ENCODE peak calls at places on chromosomes 2 and 18, in ten cellular contexts. K is PC-9, H is WTC11, C is body of pancreas, W is PC-3, U is GM20000, M is Calu3, F is activated B cell treated with CpG ODN at 0.5 μM for 24 hours, X is brain microvascular endothelial cell, V is IMR-90. N is an unnamed sample.

GRCh38 chr2:113237604-113238003 is 41.1 kb downstream of the PAX8 start:
- DNase-seq in W (no peak), F (no peak), M (no peak), K (peak), X (no peak), V (no peak), H (no peak), C (no peak), U (no peak), N (no peak)

GRCh38 chr2:115314157-115314556 is 871.7 kb downstream of the DPP10 start:
- DNase-seq in C (no peak), U (no peak), H (no peak), K (no peak), M (no peak), V (no peak), W (no peak), F (no peak), X (no peak), N (no peak)

GRCh38 chr2:112055833-112056625 is 960 bp downstream of the TMEM87B start:
- DNase-seq in F (no peak), W (peak), V (peak), X (peak), M (peak), C (peak), U (no peak), K (peak), H (peak), N (peak)

GRCh38 chr2:86025229-86025820 is 80.4 kb downstream of the POLR1A start:
- DNase-seq in X (no peak), V (no peak), F (no peak), U (no peak), M (no peak), W (peak), C (no peak), K (no peak), H (no peak), N (no peak)

GRCh38 chr2:70983506-70984227 is 5.2 kb downstream of the ANKRD53 start:
- DNase-seq in U (no peak), X (no peak), F (no peak), H (no peak), V (no peak), C (peak), K (no peak), M (no peak), W (no peak), N (no peak)

GRCh38 chr2:98277156-98277859 is 68.9 kb upstream of the CNGA3 start:
- DNase-seq in U (no peak), K (no peak), X (no peak), H (no peak), C (no peak), M (no peak), V (no peak), W (no peak), F (no peak), N (no peak)

GRCh38 chr2:8676915-8677645 is 4.8 kb upstream of the ID2 start:
- DNase-seq in X (no peak), K (no peak), F (no peak), V (peak), M (peak), H (no peak), W (peak), U (no peak), C (no peak), N (no peak)

GRCh38 chr2:46239847-46240181 is 57.4 kb upstream of the EPAS1 start:
- DNase-seq in V (no peak), M (no peak), K (no peak), U (peak), H (no peak), C (no peak), F (no peak), X (no peak), W (no peak), N (no peak)

GRCh38 chr18:49527631-49528327 is 34.1 kb upstream of the LIPG start:
- DNase-seq in M (no peak), X (no peak), U (no peak), W (no peak), V (no peak), F (no peak), H (no peak), C (no peak), K (no peak), N (no peak)

GRCh38 chr18:1294229-1294628 is 389.6 kb downstream of the ADCYAP1 start:
- DNase-seq in X (no peak), H (no peak), U (no peak), V (no peak), C (peak), W (peak), F (no peak), M (no peak), K (no peak), N (no peak)

GRCh38 chr18:12329125-12329698 is 21.2 kb downstream of the TUBB6 start:
- DNase-seq in M (no peak), W (no peak), X (no peak), K (no peak), F (no peak), H (no peak), V (no peak), C (no peak), U (no peak), N (no peak)

GRCh38 chr18:22563098-22563707 is 145.5 kb upstream of the CTAGE1 start:
- DNase-seq in X (peak), M (peak), V (peak), H (no peak), F (no peak), W (peak), C (peak), U (peak), K (peak), N (no peak)

GRCh38 chr2:133407341-133407740 is 160.9 kb downstream of the NCKAP5 start:
- DNase-seq in F (no peak), X (no peak), M (no peak), K (no peak), V (no peak), C (no peak), W (no peak), U (no peak), H (no peak), N (no peak)

GRCh38 chr2:219442206-219443015 is 7.8 kb downstream of the SPEG start:
- DNase-seq in M (no peak), U (no peak), F (no peak), K (no peak), X (no peak), V (no peak), H (peak), W (no peak), C (no peak), N (no peak)

GRCh38 chr2:241314181-241314932 is 1.1 kb downstream of the HDLBP start:
- DNase-seq in X (peak), U (no peak), F (no peak), K (peak), V (peak), H (no peak), M (no peak), W (no peak), C (no peak), N (no peak)

GRCh38 chr2:25808006-25808383 is 70.3 kb downstream of the ASXL2 start:
- DNase-seq in K (no peak), W (peak), U (no peak), H (no peak), F (no peak), X (no peak), V (peak), C (no peak), M (no peak), N (no peak)

GRCh38 chr2:25314514-25315315 is 27.0 kb downstream of the DNMT3A start:
- DNase-seq in W (no peak), C (peak), M (no peak), K (no peak), V (peak), H (peak), U (peak), X (no peak), F (no peak), N (peak)

GRCh38 chr18:76875390-76876330 is 53.3 kb downstream of the ZNF236 start:
- DNase-seq in K (peak), W (peak), M (peak), X (peak), H (peak), F (no peak), C (peak), V (peak), U (peak), N (no peak)

GRCh38 chr2:27086090-27086721 is 366 bp upstream of the KHK start:
- DNase-seq in F (peak), C (peak), W (peak), U (peak), M (peak), H (peak), K (peak), V (peak), X (peak), N (peak)

GRCh38 chr2:132824716-132825115 is 154.7 kb upstream of the LYPD1 start:
- DNase-seq in V (peak), F (no peak), M (no peak), W (peak), H (no peak), C (no peak), U (no peak), K (no peak), X (peak), N (no peak)

GRCh38 chr2:9230051-9230802 is 23.6 kb downstream of the ASAP2 start:
- DNase-seq in C (peak), M (no peak), X (peak), H (no peak), K (no peak), F (no peak), V (peak), U (no peak), W (no peak), N (no peak)

GRCh38 chr18:60978338-60978737 is 354.9 kb upstream of the CDH20 start:
- DNase-seq in V (peak), W (peak), X (peak), U (no peak), C (no peak), M (no peak), K (no peak), H (no peak), F (no peak), N (no peak)

GRCh38 chr2:61210332-61210981 is 48.5 kb downstream of the C2orf74 start:
- DNase-seq in W (peak), M (no peak), V (peak), K (peak), C (no peak), H (no peak), U (no peak), X (peak), F (no peak), N (no peak)

GRCh38 chr2:152166633-152167032 is 8.9 kb downstream of the STAM2 start:
- DNase-seq in W (peak), M (no peak), K (no peak), C (no peak), U (peak), V (peak), F (no peak), X (no peak), H (no peak), N (no peak)

GRCh38 chr18:79510731-79511141 is 115.0 kb downstream of the NFATC1 start:
- DNase-seq in C (peak), X (no peak), V (no peak), H (no peak), U (no peak), K (no peak), M (no peak), W (no peak), F (peak), N (no peak)

GRCh38 chr2:176172748-176173586 is 15.5 kb upstream of the HOXD1 start:
- DNase-seq in X (no peak), W (no peak), M (no peak), H (no peak), U (no peak), V (no peak), C (no peak), F (no peak), K (no peak), N (no peak)

GRCh38 chr2:12720181-12720580 is 3.4 kb downstream of the TRIB2 start:
- DNase-seq in U (no peak), X (no peak), H (no peak), V (peak), K (peak), M (no peak), W (no peak), F (no peak), C (no peak), N (no peak)

GRCh38 chr2:60505240-60505639 is 48.2 kb downstream of the BCL11A start:
- DNase-seq in W (no peak), C (no peak), H (no peak), F (no peak), M (no peak), X (no peak), V (no peak), K (no peak), U (no peak), N (no peak)

GRCh38 chr2:232588680-232589585 is 38.4 kb downstream of the EIF4E2 start:
- DNase-seq in U (no peak), W (peak), K (peak), F (no peak), V (peak), M (peak), C (peak), X (peak), H (no peak), N (no peak)

GRCh38 chr18:79524181-79525078 is 128.7 kb downstream of the NFATC1 start:
- DNase-seq in U (peak), V (no peak), F (peak), K (no peak), X (no peak), C (no peak), W (no peak), H (no peak), M (no peak), N (no peak)

GRCh38 chr2:99975386-99975785 is 167.0 kb downstream of the AFF3 start:
- DNase-seq in M (no peak), H (no peak), W (peak), X (peak), K (no peak), F (no peak), U (no peak), V (peak), C (no peak), N (no peak)

GRCh38 chr2:220143336-220143735 is 515.9 kb downstream of the SLC4A3 start:
- DNase-seq in H (no peak), U (no peak), C (no peak), K (peak), F (no peak), W (peak), X (peak), V (peak), M (peak), N (no peak)

GRCh38 chr2:58970365-58970764 is 729.2 kb upstream of the FANCL start:
- DNase-seq in X (no peak), C (no peak), U (no peak), K (no peak), M (no peak), F (no peak), V (no peak), H (no peak), W (no peak), N (no peak)

GRCh38 chr18:39870586-39870985 is 2084.4 kb upstream of the PIK3C3 start:
- DNase-seq in U (no peak), K (no peak), M (no peak), C (no peak), V (no peak), W (no peak), F (no peak), X (no peak), H (no peak), N (no peak)

GRCh38 chr18:2263303-2263702 is 308.0 kb downstream of the METTL4 start:
- DNase-seq in K (no peak), F (no peak), C (no peak), U (no peak), V (no peak), W (no peak), X (no peak), H (no peak), M (no peak), N (no peak)

GRCh38 chr18:6878881-6879280 is 149.4 kb downstream of the ARHGAP28 start:
- DNase-seq in X (no peak), C (no peak), K (no peak), U (no peak), F (no peak), V (no peak), W (no peak), M (no peak), H (no peak), N (no peak)

GRCh38 chr2:22336414-22336813 is 1048.6 kb upstream of the KLHL29 start:
- DNase-seq in F (no peak), M (no peak), H (no peak), V (no peak), K (no peak), W (no peak), C (no peak), U (no peak), X (no peak), N (no peak)

GRCh38 chr18:21955757-21956652 is 213.4 kb upstream of the GATA6 start:
- DNase-seq in M (peak), U (peak), F (peak), H (peak), V (peak), K (peak), X (peak), W (peak), C (peak), N (peak)

GRCh38 chr2:16179701-16180402 is 239.5 kb downstream of the MYCN start:
- DNase-seq in U (no peak), V (no peak), F (no peak), X (no peak), C (no peak), H (peak), K (no peak), M (no peak), W (no peak), N (no peak)

DNA sequence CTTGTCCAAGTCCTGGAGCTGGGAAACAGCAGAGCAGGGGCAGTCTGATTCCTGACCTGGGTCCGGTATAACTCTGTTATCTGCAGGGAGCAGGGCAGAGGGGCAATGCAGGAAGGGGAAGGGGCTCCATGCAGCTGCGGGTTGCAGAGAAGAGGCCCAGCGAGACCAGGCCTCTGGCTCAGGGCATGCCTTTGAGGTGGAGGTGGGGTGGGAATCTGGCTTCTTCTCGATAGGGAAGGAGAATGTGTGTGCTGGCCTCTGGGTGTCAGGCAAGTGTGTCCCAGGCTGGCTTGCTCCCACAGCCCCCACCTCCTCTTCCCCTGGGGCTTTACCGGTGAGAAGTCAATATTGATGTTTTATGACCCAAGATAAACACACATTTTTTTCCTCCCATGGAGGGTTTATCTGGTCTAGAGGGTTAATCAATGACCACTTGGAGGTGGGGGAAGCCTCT is 187.1 kb upstream of the HAAO start:
- DNase-seq in H (no peak), X (no peak), F (no peak), V (no peak), M (peak), C (peak), U (no peak), K (no peak), W (peak), N (no peak)
- TF ChIP-seq CTCF in H (no peak), X (no peak), F (no peak), V (no peak), M (no peak), C (peak), U (no peak), K (no peak), W (peak), N (no peak)

GRCh38 chr2:182134201-182134600 is 148.5 kb downstream of the PPP1R1C start:
- DNase-seq in M (no peak), F (no peak), W (no peak), H (no peak), X (no peak), C (no peak), U (no peak), V (no peak), K (no peak), N (no peak)

GRCh38 chr2:182133195-182133891 is 147.7 kb downstream of the PPP1R1C start:
- DNase-seq in U (no peak), C (no peak), W (peak), M (no peak), V (peak), K (no peak), X (peak), H (no peak), F (no peak), N (no peak)

GRCh38 chr2:182129188-182129707 is 143.6 kb downstream of the PPP1R1C start:
- DNase-seq in U (no peak), C (no peak), H (no peak), K (no peak), M (no peak), X (no peak), W (no peak), F (no peak), V (no peak), N (no peak)

DNA sequence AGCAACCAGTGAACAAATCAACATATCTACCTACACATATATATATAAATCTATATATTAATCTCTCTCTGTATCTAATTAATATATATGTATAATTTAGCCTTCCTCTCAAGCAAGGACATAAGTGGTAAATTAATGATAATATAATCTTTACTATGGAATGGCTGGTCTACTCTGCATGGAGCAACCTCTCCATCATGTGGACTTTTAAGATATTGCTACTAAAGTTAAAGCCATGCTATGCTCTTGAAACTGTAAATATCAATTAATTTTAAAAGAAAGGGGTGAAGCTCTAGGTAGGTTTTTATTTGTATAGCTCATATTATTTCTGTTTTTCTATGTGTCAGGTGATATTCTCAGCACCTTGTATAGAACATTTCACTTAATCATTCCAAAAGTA is 147.0 kb downstream of the PPP1R1C start:
- DNase-seq in V (peak), X (no peak), W (peak), F (no peak), H (no peak), U (no peak), K (no peak), C (no peak), M (no peak), N (no peak)
- TF ChIP-seq CTCF in V (peak), X (peak), W (peak), F (no peak), H (no peak), U (no peak), K (peak), C (peak), M (peak), N (no peak)

GRCh38 chr2:66885775-66886402 is 451.0 kb downstream of the MEIS1 start:
- DNase-seq in H (no peak), M (no peak), V (peak), W (no peak), F (no peak), U (no peak), C (no peak), X (no peak), K (no peak), N (no peak)

GRCh38 chr2:66888791-66889631 is 454.1 kb downstream of the MEIS1 start:
- DNase-seq in C (no peak), V (peak), H (no peak), U (no peak), X (peak), W (peak), K (peak), F (no peak), M (no peak), N (no peak)

GRCh38 chr2:66888246-66888645 is 453.3 kb downstream of the MEIS1 start:
- DNase-seq in X (no peak), W (no peak), F (no peak), K (no peak), H (no peak), V (no peak), C (no peak), M (no peak), U (no peak), N (no peak)

GRCh38 chr2:66890286-66890812 is 455.4 kb downstream of the MEIS1 start:
- DNase-seq in U (no peak), F (no peak), X (no peak), M (no peak), C (no peak), K (no peak), H (no peak), W (no peak), V (peak), N (no peak)

GRCh38 chr2:66889632-66889882 is 454.6 kb downstream of the MEIS1 start:
- DNase-seq in C (no peak), F (no peak), H (no peak), X (no peak), V (no peak), W (no peak), K (no peak), U (no peak), M (no peak), N (no peak)
- TF ChIP-seq CTCF in C (no peak), F (no peak), H (no peak), X (no peak), V (no peak), W (no peak), K (no peak), U (no peak), M (no peak), N (no peak)

DNA sequence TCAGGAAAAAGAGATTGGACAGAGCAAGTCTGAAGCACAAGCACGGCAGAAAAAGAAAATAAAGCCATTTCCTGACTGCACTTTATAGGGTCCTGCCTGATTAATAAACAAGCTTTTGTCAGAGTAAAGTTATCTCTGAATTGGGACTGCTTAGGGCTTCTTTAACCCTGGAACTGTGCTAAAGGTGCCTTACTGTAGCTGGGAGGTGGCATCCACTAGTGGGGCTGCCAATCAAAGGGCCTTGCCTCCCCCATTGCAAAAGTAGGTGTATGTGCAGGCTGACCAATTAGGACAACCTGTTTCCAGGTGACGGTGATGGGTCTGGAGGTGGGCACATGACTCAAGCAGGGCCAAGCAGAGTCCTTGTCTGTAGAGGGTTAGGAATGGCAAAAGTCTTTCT is 57.4 kb upstream of the RAPH1 start:
- DNase-seq in M (no peak), C (no peak), H (no peak), U (no peak), W (no peak), F (no peak), X (no peak), K (no peak), V (no peak), N (no peak)
- TF ChIP-seq CTCF in M (no peak), C (no peak), H (no peak), U (no peak), W (no peak), F (no peak), X (no peak), K (no peak), V (no peak), N (no peak)

N was measured in mesothelial cell of epicardium.